ENCODE peak calls at places on chromosomes 13 and 19, in nine cellular contexts. Y, M, G, B, N, T, K, C and F are unnamed samples.

GRCh38 chr13:103517066-103517767 is 451.0 kb upstream of the SLC10A2 start:
- DNase-seq in Y (no peak), M (no peak), G (no peak), B (no peak), N (no peak), T (no peak), K (no peak), C (no peak), F (no peak)

GRCh38 chr13:101631403-101631802 is 178.9 kb downstream of the ITGBL1 start:
- DNase-seq in Y (no peak), M (no peak), G (no peak), B (no peak), N (no peak), T (no peak), K (no peak), C (no peak), F (no peak)

GRCh38 chr13:95217920-95218830 is 83.1 kb downstream of the ABCC4 start:
- DNase-seq in Y (no peak), M (no peak), G (no peak), B (no peak), N (no peak), T (no peak), K (no peak), C (no peak), F (no peak)

GRCh38 chr13:30615851-30616311 is 1.8 kb upstream of the USPL1 start:
- DNase-seq in Y (no peak), M (no peak), G (no peak), B (no peak), N (no peak), T (no peak), K (peak), C (peak), F (no peak)

GRCh38 chr19:52570005-52570861 is at the start of gene ZNF701:
- DNase-seq in Y (peak), M (peak), G (peak), B (peak), N (peak), T (peak), K (peak), C (no peak), F (peak)

GRCh38 chr13:73880365-73880764 is 253.8 kb downstream of the KLF12 start:
- DNase-seq in Y (no peak), M (no peak), G (no peak), B (no peak), N (no peak), T (no peak), K (no peak), C (no peak), F (no peak)

GRCh38 chr13:25281193-25281936 is 5.9 kb downstream of the MTMR6 start:
- DNase-seq in Y (no peak), M (no peak), G (no peak), B (no peak), N (no peak), T (no peak), K (no peak), C (no peak), F (no peak)

GRCh38 chr13:60887711-60888110 is 490.7 kb downstream of the TDRD3 start:
- DNase-seq in Y (no peak), M (no peak), G (no peak), B (no peak), N (no peak), T (no peak), K (no peak), C (peak), F (no peak)

GRCh38 chr19:16091546-16092475 is 15.5 kb downstream of the TPM4 start:
- DNase-seq in Y (no peak), M (no peak), G (no peak), B (no peak), N (no peak), T (no peak), K (no peak), C (no peak), F (no peak)

GRCh38 chr13:92681239-92681638 is 545.4 kb upstream of the GPC6 start:
- DNase-seq in Y (no peak), M (no peak), G (no peak), B (no peak), N (no peak), T (no peak), K (no peak), C (no peak), F (no peak)

GRCh38 chr13:50685491-50685890 is 158.0 kb downstream of the DLEU7 start:
- DNase-seq in Y (peak), M (peak), G (peak), B (peak), N (peak), T (no peak), K (no peak), C (no peak), F (peak)

GRCh38 chr19:10070730-10071446 is 15.2 kb upstream of the SHFL start:
- DNase-seq in Y (no peak), M (no peak), G (no peak), B (no peak), N (no peak), T (no peak), K (peak), C (peak), F (no peak)

GRCh38 chr19:10567696-10568443 is 909 bp downstream of the CDKN2D start:
- DNase-seq in Y (peak), M (no peak), G (no peak), B (no peak), N (no peak), T (no peak), K (no peak), C (peak), F (no peak)

GRCh38 chr13:44273991-44274810 is 99.4 kb upstream of the SERP2 start:
- DNase-seq in Y (peak), M (peak), G (no peak), B (peak), N (no peak), T (no peak), K (no peak), C (no peak), F (peak)

GRCh38 chr19:1999856-2000515 is 15.5 kb downstream of the BTBD2 start:
- DNase-seq in Y (no peak), M (no peak), G (no peak), B (no peak), N (no peak), T (no peak), K (no peak), C (no peak), F (no peak)

GRCh38 chr13:92054389-92054788 is 656.0 kb downstream of the GPC5 start:
- DNase-seq in Y (no peak), M (no peak), G (no peak), B (no peak), N (no peak), T (no peak), K (no peak), C (no peak), F (no peak)

GRCh38 chr13:97716746-97717145 is 236.7 kb upstream of the IPO5 start:
- DNase-seq in Y (no peak), M (no peak), G (no peak), B (no peak), N (no peak), T (no peak), K (no peak), C (no peak), F (no peak)

GRCh38 chr19:51407631-51408131 is 9.8 kb downstream of the SIGLEC10 start:
- DNase-seq in Y (peak), M (no peak), G (peak), B (no peak), N (no peak), T (peak), K (peak), C (peak), F (peak)

GRCh38 chr19:45090034-45090433 is 2.9 kb upstream of the PPP1R37 start:
- DNase-seq in Y (no peak), M (no peak), G (no peak), B (no peak), N (no peak), T (no peak), K (no peak), C (no peak), F (no peak)
- TF ChIP-seq POLR2A in Y (no peak), M (no peak), G (no peak), B (no peak), N (no peak), T (no peak), K (no peak), C (no peak), F (no peak)

GRCh38 chr13:55566779-55567178 is 1573.9 kb upstream of the PRR20A start:
- DNase-seq in Y (no peak), M (no peak), G (no peak), B (no peak), N (no peak), T (no peak), K (no peak), C (no peak), F (no peak)

GRCh38 chr13:55569514-55569913 is 1571.2 kb upstream of the PRR20A start:
- DNase-seq in Y (no peak), M (no peak), G (no peak), B (no peak), N (no peak), T (no peak), K (no peak), C (no peak), F (no peak)

GRCh38 chr13:55566334-55566733 is 1574.4 kb upstream of the PRR20A start:
- DNase-seq in Y (no peak), M (no peak), G (no peak), B (no peak), N (no peak), T (no peak), K (no peak), C (no peak), F (no peak)

GRCh38 chr13:55569082-55569481 is 1571.6 kb upstream of the PRR20A start:
- DNase-seq in Y (no peak), M (no peak), G (no peak), B (no peak), N (no peak), T (no peak), K (no peak), C (no peak), F (no peak)

DNA sequence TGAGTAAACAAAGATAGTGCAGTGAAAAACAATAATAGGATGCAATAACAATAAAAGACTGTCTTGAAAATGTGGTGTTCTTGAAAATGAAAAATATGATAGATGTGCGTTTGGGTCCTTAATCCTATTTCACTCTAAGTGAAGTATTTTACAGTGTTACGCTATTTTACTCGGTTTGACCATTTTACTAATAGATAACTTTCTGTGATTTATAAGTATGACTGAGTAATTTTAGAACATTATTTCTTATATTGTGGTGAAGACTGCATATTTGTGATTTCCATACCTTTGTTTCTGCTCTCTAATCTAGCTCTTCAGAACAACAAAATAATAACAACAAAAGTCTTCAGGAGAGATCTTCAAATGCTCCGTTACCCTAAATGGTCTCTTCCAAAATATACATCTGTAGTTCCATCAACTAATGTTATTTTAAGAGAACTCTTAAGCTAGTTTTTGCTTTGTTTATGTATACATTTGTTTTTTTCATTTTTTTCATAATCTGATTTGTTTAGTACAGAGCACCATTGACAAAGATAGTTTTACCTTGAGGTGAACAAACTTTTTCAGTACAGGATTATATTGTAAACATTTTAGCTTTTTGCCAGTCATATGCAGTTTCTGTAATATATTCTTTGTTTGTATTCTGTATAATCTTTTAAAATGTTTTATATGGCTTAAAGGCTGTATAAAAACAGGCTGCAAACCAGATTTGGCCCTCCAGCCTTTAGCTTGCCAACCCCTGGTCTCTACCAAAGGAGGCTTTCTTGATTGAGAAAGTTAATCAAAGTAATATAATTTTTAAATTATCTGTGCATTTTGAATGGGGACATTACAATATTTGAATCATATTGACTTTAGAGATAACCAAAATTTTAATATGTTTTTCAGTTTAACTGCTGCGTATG is 1572.7 kb upstream of the PRR20A start:
- DNase-seq in Y (no peak), M (no peak), G (no peak), B (no peak), N (no peak), T (no peak), K (no peak), C (no peak), F (no peak)
- TF ChIP-seq POLR2A in Y (no peak), M (no peak), G (no peak), B (no peak), N (no peak), T (no peak), K (no peak), C (no peak), F (no peak)

GRCh38 chr19:5686647-5687359 is 3.3 kb upstream of the RPL36 start:
- DNase-seq in Y (peak), M (peak), G (peak), B (peak), N (peak), T (peak), K (peak), C (peak), F (peak)
- TF ChIP-seq POLR2A in Y (no peak), M (no peak), G (no peak), B (no peak), N (peak), T (no peak), K (peak), C (no peak), F (peak)

GRCh38 chr19:33029746-33030303 is 34.9 kb downstream of the RHPN2 start:
- DNase-seq in Y (no peak), M (no peak), G (no peak), B (no peak), N (no peak), T (no peak), K (no peak), C (no peak), F (no peak)

GRCh38 chr19:33035461-33035860 is 29.2 kb downstream of the RHPN2 start:
- DNase-seq in Y (no peak), M (no peak), G (no peak), B (no peak), N (no peak), T (no peak), K (no peak), C (no peak), F (no peak)

DNA sequence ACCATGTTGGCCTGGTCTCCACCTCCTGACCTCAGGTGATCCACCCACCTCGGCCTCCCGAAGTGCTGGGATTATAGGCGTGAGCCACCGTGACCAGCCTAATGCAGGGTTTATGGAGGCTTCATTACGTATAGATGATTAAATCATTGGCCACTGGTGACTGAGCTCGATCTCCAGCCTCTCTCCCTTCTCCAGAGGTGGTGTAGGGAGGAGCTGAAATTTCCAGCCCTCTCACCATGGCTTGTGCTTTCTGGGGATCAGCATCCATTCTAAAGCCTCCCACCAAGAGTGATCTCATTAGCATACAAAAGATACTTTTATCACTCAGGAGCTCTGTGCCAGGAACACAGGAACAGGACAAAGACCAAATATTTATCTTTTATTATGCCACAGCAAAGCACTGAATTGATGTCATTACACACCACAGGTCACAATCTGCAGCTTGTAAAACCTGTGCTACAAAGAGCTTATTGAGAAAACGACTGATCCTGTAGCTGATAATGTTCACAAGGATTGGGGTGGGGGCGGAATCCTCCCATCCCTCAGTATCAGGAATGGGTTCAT is 32.4 kb downstream of the RHPN2 start:
- DNase-seq in Y (no peak), M (no peak), G (no peak), B (no peak), N (no peak), T (no peak), K (no peak), C (no peak), F (no peak)
- TF ChIP-seq POLR2A in Y (no peak), M (no peak), G (no peak), B (no peak), N (no peak), T (no peak), K (no peak), C (no peak), F (no peak)

GRCh38 chr13:46124531-46124966 is 19.7 kb upstream of the CPB2 start:
- DNase-seq in Y (no peak), M (no peak), G (no peak), B (no peak), N (no peak), T (no peak), K (no peak), C (peak), F (no peak)

GRCh38 chr13:46124967-46125933 is 20.4 kb upstream of the CPB2 start:
- DNase-seq in Y (no peak), M (no peak), G (no peak), B (no peak), N (no peak), T (no peak), K (no peak), C (peak), F (no peak)

GRCh38 chr13:46127336-46128023 is 22.6 kb upstream of the CPB2 start:
- DNase-seq in Y (no peak), M (no peak), G (no peak), B (no peak), N (no peak), T (no peak), K (no peak), C (no peak), F (no peak)

GRCh38 chr13:46126074-46126473 is 21.2 kb upstream of the CPB2 start:
- DNase-seq in Y (no peak), M (no peak), G (no peak), B (no peak), N (no peak), T (no peak), K (no peak), C (peak), F (no peak)

DNA sequence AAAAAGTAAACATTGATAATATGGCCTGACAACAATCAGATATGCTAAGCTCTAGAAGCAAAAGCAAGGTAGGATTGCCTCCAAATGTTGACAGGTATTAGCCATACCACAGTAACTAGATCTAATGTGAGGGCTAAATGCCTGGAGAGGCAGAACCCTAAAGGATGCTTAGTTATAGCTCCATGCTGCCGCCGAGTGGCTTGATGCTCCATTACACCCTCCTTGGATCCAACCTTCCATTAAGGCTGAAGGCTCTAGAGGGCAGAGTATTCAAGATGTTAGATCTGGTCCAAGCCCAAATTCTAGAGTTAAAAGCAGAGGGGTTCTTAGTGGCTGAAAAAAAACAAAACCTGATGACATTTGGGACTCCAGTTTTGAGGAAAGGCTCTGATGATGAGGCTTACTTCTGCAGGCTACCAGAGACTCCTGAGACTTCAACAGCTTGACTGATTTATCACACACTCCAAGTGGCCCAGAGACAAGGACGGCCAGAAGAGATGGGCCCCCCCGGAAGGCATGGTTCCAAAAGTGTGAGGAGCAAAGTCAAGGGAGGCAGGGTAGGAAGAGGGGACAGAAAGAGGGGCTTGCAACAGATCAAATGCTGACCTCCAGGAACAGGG is 21.8 kb upstream of the CPB2 start:
- DNase-seq in Y (peak), M (peak), G (peak), B (peak), N (peak), T (peak), K (peak), C (peak), F (peak)
- TF ChIP-seq POLR2A in Y (no peak), M (no peak), G (no peak), B (no peak), N (no peak), T (no peak), K (no peak), C (peak), F (no peak)

GRCh38 chr19:14804755-14805154 is 26.4 kb upstream of the ADGRE2 start:
- DNase-seq in Y (peak), M (no peak), G (no peak), B (no peak), N (no peak), T (no peak), K (no peak), C (no peak), F (no peak)
- TF ChIP-seq POLR2A in Y (no peak), M (no peak), G (no peak), B (no peak), N (no peak), T (no peak), K (no peak), C (no peak), F (no peak)

GRCh38 chr19:37217855-37218591 is at the start of gene ZNF383:
- DNase-seq in Y (peak), M (peak), G (peak), B (peak), N (peak), T (peak), K (peak), C (peak), F (peak)
- TF ChIP-seq POLR2A in Y (peak), M (no peak), G (no peak), B (no peak), N (peak), T (peak), K (peak), C (peak), F (peak)

GRCh38 chr19:55580628-55581144 is at the start of gene ZNF579:
- DNase-seq in Y (peak), M (peak), G (peak), B (peak), N (peak), T (peak), K (peak), C (peak), F (peak)
- TF ChIP-seq POLR2A in Y (no peak), M (no peak), G (no peak), B (no peak), N (peak), T (peak), K (peak), C (no peak), F (no peak)

DNA sequence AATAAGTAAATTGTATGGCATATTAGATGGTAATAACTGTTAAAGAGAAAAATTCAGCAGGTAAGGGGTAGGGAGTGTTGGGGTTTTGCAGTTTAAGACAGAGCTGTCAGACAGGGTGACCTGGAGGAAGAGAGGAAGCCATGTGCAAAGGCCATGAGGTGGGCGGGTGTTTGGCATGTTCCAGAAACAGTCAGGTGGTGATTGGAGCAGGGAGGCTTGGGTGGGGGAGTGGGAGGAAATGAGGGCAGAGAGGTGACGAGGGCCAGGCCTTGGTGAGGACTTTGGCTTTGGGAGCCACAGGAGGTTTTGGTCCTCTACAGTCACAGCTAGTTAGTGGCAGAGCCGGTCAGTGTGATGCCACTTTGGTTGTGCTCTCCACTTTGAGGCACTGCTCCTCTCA is 20.1 kb downstream of the RYR1 start:
- DNase-seq in Y (no peak), M (no peak), G (no peak), B (no peak), N (no peak), T (no peak), K (no peak), C (no peak), F (no peak)
- TF ChIP-seq POLR2A in Y (no peak), M (no peak), G (no peak), B (no peak), N (no peak), T (no peak), K (no peak), C (no peak), F (no peak)